ENCODE peak calls at places on chromosomes 11 and 22, in five cellular contexts. Q is GM23338; F is MCF 10A; C is stimulated activated CD8-positive, alpha-beta memory T cell treated with anti-CD3 and anti-CD28 coated beads, Interleukin-7, amount 100 ng/mL, for 1 hour; O is SHP77 treated with DMSO at 0.1 percent for 48 hours. P is an unnamed sample.

GRCh38 chr11:75280227-75280671 is 39.7 kb downstream of the TPBGL start:
- DNase-seq in Q (peak), F (peak), C (peak), O (peak), P (no peak)

GRCh38 chr22:34004058-34004457 is 83.8 kb upstream of the LARGE1 start:
- DNase-seq in Q (no peak), F (no peak), C (no peak), O (no peak), P (no peak)

GRCh38 chr11:10693509-10694071 is at the start of gene IRAG1:
- DNase-seq in Q (peak), F (no peak), C (no peak), O (no peak), P (no peak)

GRCh38 chr11:2838091-2838490 is 47.5 kb downstream of the CDKN1C start:
- DNase-seq in Q (no peak), F (no peak), C (no peak), O (no peak), P (no peak)

GRCh38 chr11:102794382-102794781 is 3.6 kb downstream of the MMP1 start:
- DNase-seq in Q (peak), F (peak), C (no peak), O (peak), P (no peak)

GRCh38 chr22:31160328-31160978 is 471 bp downstream of the RNF185 start:
- DNase-seq in Q (no peak), F (no peak), C (no peak), O (no peak), P (no peak)

GRCh38 chr11:126363706-126364245 is 8.3 kb downstream of the ST3GAL4 start:
- DNase-seq in Q (no peak), F (no peak), C (no peak), O (no peak), P (no peak)

GRCh38 chr11:75602916-75603315 is 40.9 kb downstream of the SERPINH1 start:
- DNase-seq in Q (no peak), F (no peak), C (no peak), O (no peak), P (no peak)

GRCh38 chr11:32366671-32367070 is 68.7 kb downstream of the WT1 start:
- DNase-seq in Q (no peak), F (no peak), C (no peak), O (no peak), P (no peak)

GRCh38 chr11:106413222-106413621 is 335.8 kb downstream of the AASDHPPT start:
- DNase-seq in Q (no peak), F (no peak), C (no peak), O (no peak), P (no peak)

GRCh38 chr11:124113890-124114289 is 1.4 kb upstream of the VWA5A start:
- DNase-seq in Q (no peak), F (no peak), C (no peak), O (no peak), P (no peak)

GRCh38 chr22:27801616-27802388 is at the start of gene MN1:
- DNase-seq in Q (peak), F (no peak), C (peak), O (no peak), P (no peak)

GRCh38 chr11:65102142-65103095 is 6.4 kb downstream of the VPS51 start:
- DNase-seq in Q (no peak), F (no peak), C (no peak), O (no peak), P (no peak)

GRCh38 chr22:25666308-25666707 is 75.7 kb upstream of the MYO18B start:
- DNase-seq in Q (peak), F (no peak), C (no peak), O (no peak), P (no peak)

GRCh38 chr11:134626032-134626431 is 214.0 kb upstream of the B3GAT1 start:
- DNase-seq in Q (no peak), F (no peak), C (no peak), O (no peak), P (no peak)

GRCh38 chr22:24601217-24602104 is 1.5 kb upstream of the GGT1 start:
- DNase-seq in Q (no peak), F (no peak), C (no peak), O (no peak), P (no peak)

GRCh38 chr11:11988099-11988651 is 20.3 kb downstream of the DKK3 start:
- DNase-seq in Q (no peak), F (no peak), C (no peak), O (no peak), P (no peak)

GRCh38 chr11:106202935-106203620 is 125.6 kb downstream of the AASDHPPT start:
- DNase-seq in Q (no peak), F (no peak), C (no peak), O (no peak), P (no peak)

GRCh38 chr11:10490398-10491232 is 35.6 kb downstream of the AMPD3 start:
- DNase-seq in Q (no peak), F (peak), C (no peak), O (no peak), P (no peak)

GRCh38 chr11:491358-491757 is 15.7 kb downstream of the RNH1 start:
- DNase-seq in Q (no peak), F (no peak), C (no peak), O (no peak), P (no peak)

GRCh38 chr22:20574920-20575353 is 67.5 kb downstream of the MED15 start:
- DNase-seq in Q (no peak), F (no peak), C (no peak), O (no peak), P (no peak)

GRCh38 chr11:910044-910588 is 494 bp downstream of the CHID1 start:
- DNase-seq in Q (no peak), F (no peak), C (no peak), O (no peak), P (no peak)

GRCh38 chr11:107457205-107457557 is 444 bp downstream of the CWF19L2 start:
- DNase-seq in Q (peak), F (no peak), C (no peak), O (no peak), P (no peak)

GRCh38 chr11:128890216-128890542 is 977 bp upstream of the KCNJ5 start:
- DNase-seq in Q (no peak), F (no peak), C (no peak), O (no peak), P (no peak)

GRCh38 chr11:114099392-114100178 is 40.1 kb downstream of the ZBTB16 start:
- DNase-seq in Q (no peak), F (no peak), C (no peak), O (no peak), P (no peak)

GRCh38 chr11:114058871-114059277 is 637 bp upstream of the ZBTB16 start:
- DNase-seq in Q (peak), F (no peak), C (no peak), O (no peak), P (no peak)

GRCh38 chr11:134412508-134413333 is 679 bp upstream of the B3GAT1 start:
- DNase-seq in Q (peak), F (no peak), C (no peak), O (no peak), P (no peak)

GRCh38 chr11:132050577-132051180 is 680.3 kb downstream of the NTM start:
- DNase-seq in Q (peak), F (no peak), C (no peak), O (no peak), P (no peak)

GRCh38 chr11:112961146-112961668 is at the start of gene NCAM1:
- DNase-seq in Q (peak), F (peak), C (no peak), O (peak), P (no peak)

GRCh38 chr11:85540635-85541034 is 86.5 kb downstream of the DLG2 start:
- DNase-seq in Q (peak), F (no peak), C (no peak), O (no peak), P (no peak)

GRCh38 chr22:40728731-40729189 is 49.5 kb downstream of the MCHR1 start:
- DNase-seq in Q (no peak), F (peak), C (peak), O (no peak), P (no peak)

GRCh38 chr11:86206296-86206695 is 38.3 kb upstream of the EED start:
- DNase-seq in Q (no peak), F (no peak), C (no peak), O (no peak), P (no peak)

GRCh38 chr11:44538375-44539054 is 26.9 kb upstream of the CD82 start:
- DNase-seq in Q (peak), F (peak), C (peak), O (peak), P (no peak)

GRCh38 chr11:105968021-105968697 is 53.9 kb downstream of the MSANTD4 start:
- DNase-seq in Q (no peak), F (peak), C (no peak), O (no peak), P (no peak)

GRCh38 chr11:110219011-110219785 is 77.2 kb downstream of the RDX start:
- DNase-seq in Q (no peak), F (no peak), C (no peak), O (no peak), P (no peak)

GRCh38 chr11:5564259-5565019 is 16.1 kb upstream of the OR52H1 start:
- DNase-seq in Q (no peak), F (peak), C (no peak), O (no peak), P (no peak)

GRCh38 chr11:61871158-61871597 is 20.2 kb downstream of the FADS3 start:
- DNase-seq in Q (peak), F (peak), C (peak), O (peak), P (no peak)

GRCh38 chr22:23678133-23678532 is 12.7 kb upstream of the RGL4 start:
- DNase-seq in Q (peak), F (no peak), C (no peak), O (no peak), P (no peak)

P was measured in esophagus squamous epithelium.